ENCODE peak calls at places on chromosomes 4 and X, in six cellular contexts. A, S, O, N, R and W are unnamed samples.

GRCh38 chr4:118335316-118335715 is 17.5 kb downstream of the PRSS12 start:
- DNase-seq in A (no peak), S (no peak), O (no peak), N (no peak), R (no peak), W (no peak)

GRCh38 chr4:91488946-91489345 is 814.8 kb upstream of the GRID2 start:
- DNase-seq in A (no peak), S (no peak), O (no peak), N (no peak), R (no peak), W (no peak)

GRCh38 chrX:110750526-110751189 is 45.0 kb downstream of the CHRDL1 start:
- DNase-seq in A (no peak), S (no peak), O (no peak), N (no peak), R (no peak), W (no peak)

GRCh38 chrX:95427389-95427788 is 1257.3 kb upstream of the DIAPH2 start:
- DNase-seq in A (no peak), S (no peak), O (no peak), N (no peak), R (no peak), W (no peak)

GRCh38 chr4:127856485-127857447 is 23.9 kb upstream of the PLK4 start:
- DNase-seq in A (no peak), S (no peak), O (no peak), N (no peak), R (no peak), W (peak)

GRCh38 chrX:145609951-145610511 is 207.6 kb upstream of the SLITRK2 start:
- DNase-seq in A (no peak), S (no peak), O (no peak), N (no peak), R (no peak), W (no peak)

GRCh38 chrX:129984196-129984962 is 1.9 kb downstream of the BCORL1 start:
- DNase-seq in A (peak), S (peak), O (no peak), N (peak), R (no peak), W (no peak)

GRCh38 chr4:99945718-99946345 is 586 bp downstream of the DNAJB14 start:
- DNase-seq in A (peak), S (peak), O (peak), N (no peak), R (no peak), W (no peak)

GRCh38 chr4:185209031-185209851 is at the start of gene SNX25:
- DNase-seq in A (peak), S (peak), O (peak), N (peak), R (peak), W (no peak)

GRCh38 chrX:137081239-137081638 is 47.4 kb upstream of the GPR101 start:
- DNase-seq in A (no peak), S (no peak), O (no peak), N (no peak), R (no peak), W (no peak)

DNA sequence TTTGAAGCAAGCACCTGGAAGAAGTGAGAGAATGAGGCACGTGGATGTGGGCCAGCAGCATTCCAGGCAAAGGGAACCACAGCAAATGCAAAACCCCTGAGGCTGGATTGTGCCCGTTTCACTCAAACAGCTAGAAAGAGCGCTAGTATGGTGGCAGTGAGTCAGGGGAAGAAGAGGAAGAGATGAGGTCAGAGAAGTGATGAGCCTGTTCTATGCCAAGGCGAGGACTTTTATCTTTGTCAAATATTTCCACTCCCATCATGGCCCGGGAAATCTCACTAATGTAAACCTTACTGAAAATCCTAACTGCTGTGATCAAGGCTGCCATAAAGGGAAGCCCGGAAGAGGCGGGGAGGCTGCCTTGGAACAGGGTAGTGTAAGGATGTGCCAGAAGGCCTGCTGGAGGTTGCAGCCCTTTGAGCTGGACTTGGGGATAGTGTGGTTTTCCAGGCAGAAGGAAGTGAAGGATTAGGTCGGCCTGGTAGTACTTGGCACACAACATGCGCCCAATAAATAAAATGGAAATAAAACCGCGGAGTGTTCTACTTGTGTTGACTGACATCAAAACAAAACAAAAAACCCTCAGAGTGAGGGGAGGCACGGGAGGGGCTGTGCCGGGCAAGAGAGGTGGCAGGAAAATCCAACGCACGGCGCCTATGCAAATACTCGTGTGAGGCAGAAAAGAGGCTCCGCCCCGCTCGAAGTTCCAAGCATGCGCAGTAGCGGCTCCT is 1.2 kb upstream of the CDK16 start:
- DNase-seq in A (peak), S (peak), O (peak), N (no peak), R (no peak), W (no peak)
- TF ChIP-seq YY1 in A (no peak), S (no peak), O (no peak), N (no peak), R (no peak), W (no peak)

GRCh38 chrX:38172596-38172995 is 48.1 kb downstream of the SRPX start:
- DNase-seq in A (no peak), S (no peak), O (no peak), N (no peak), R (no peak), W (no peak)
- TF ChIP-seq YY1 in A (no peak), S (no peak), O (no peak), N (no peak), R (no peak), W (no peak)

DNA sequence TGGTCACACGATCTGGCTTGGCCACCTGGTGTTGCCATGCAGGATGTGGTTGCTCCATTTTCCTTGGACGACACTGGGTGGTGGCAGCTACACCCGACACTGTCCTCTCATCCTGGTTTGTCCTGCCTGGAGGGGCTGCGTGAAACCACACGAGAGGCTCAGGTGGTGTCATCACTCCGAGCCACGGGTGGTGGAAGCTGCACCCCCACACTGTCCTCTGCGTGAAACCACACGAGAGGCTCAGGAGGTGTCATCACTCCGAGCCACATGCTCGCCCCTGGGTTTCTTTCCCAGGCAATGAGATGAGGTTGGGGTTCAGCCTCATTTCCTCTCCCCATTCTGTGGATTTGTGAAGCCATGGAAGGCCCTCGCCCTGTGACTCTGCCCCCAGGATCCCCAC is 34.3 kb downstream of the WFS1 start:
- DNase-seq in A (no peak), S (no peak), O (no peak), N (no peak), R (no peak), W (no peak)
- TF ChIP-seq YY1 in A (no peak), S (no peak), O (no peak), N (no peak), R (no peak), W (no peak)

GRCh38 chrX:41722816-41723215 is 1.2 kb upstream of the GPR82 start:
- DNase-seq in A (no peak), S (no peak), O (no peak), N (no peak), R (no peak), W (no peak)
- TF ChIP-seq YY1 in A (no peak), S (no peak), O (no peak), N (no peak), R (no peak), W (no peak)

GRCh38 chr4:6385288-6385687 is 87.1 kb downstream of the PPP2R2C start:
- DNase-seq in A (no peak), S (no peak), O (no peak), N (no peak), R (no peak), W (no peak)

GRCh38 chr4:6383929-6384328 is 88.5 kb downstream of the PPP2R2C start:
- DNase-seq in A (peak), S (no peak), O (no peak), N (no peak), R (no peak), W (no peak)

GRCh38 chr4:6388713-6389112 is 83.7 kb downstream of the PPP2R2C start:
- DNase-seq in A (no peak), S (no peak), O (no peak), N (no peak), R (no peak), W (no peak)

GRCh38 chr4:6387946-6388345 is 84.5 kb downstream of the PPP2R2C start:
- DNase-seq in A (no peak), S (no peak), O (no peak), N (no peak), R (no peak), W (no peak)

GRCh38 chr4:6386091-6386490 is 86.3 kb downstream of the PPP2R2C start:
- DNase-seq in A (no peak), S (no peak), O (no peak), N (no peak), R (no peak), W (no peak)
- TF ChIP-seq YY1 in A (no peak), S (no peak), O (no peak), N (no peak), R (no peak), W (no peak)

GRCh38 chrX:3175659-3176438 is 134.6 kb downstream of the ARSF start:
- DNase-seq in A (no peak), S (no peak), O (no peak), N (no peak), R (no peak), W (no peak)
- TF ChIP-seq YY1 in A (no peak), S (no peak), O (no peak), N (no peak), R (no peak), W (no peak)

GRCh38 chr4:83113429-83113786 is 1.1 kb downstream of the PLAC8 start:
- DNase-seq in A (no peak), S (no peak), O (no peak), N (no peak), R (no peak), W (no peak)

GRCh38 chr4:83112678-83113428 is 1.7 kb downstream of the PLAC8 start:
- DNase-seq in A (no peak), S (no peak), O (peak), N (no peak), R (no peak), W (peak)

GRCh38 chr4:83115656-83116285 is 1.2 kb upstream of the PLAC8 start:
- DNase-seq in A (no peak), S (no peak), O (no peak), N (no peak), R (no peak), W (no peak)

GRCh38 chr4:83115000-83115399 is 471 bp upstream of the PLAC8 start:
- DNase-seq in A (no peak), S (no peak), O (no peak), N (no peak), R (no peak), W (no peak)

DNA sequence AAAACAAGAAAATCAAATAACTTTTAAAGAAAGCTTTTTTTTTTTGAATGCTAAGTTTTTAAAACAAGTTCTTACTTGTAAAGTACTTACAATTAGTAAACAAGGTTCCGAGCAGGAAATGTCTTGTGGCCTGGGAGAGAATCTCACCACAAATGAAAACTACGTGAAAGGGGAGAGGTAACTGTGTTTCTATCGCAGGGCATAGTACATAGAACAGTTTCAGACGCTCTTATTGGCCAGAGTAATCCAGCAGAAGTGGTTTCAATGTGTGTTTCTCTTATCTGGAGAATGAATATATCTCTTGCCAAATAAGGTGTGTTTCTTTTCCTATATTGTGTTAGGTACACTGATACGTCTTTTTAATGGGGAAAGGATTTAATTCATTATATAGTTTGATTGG is at the start of gene PLAC8:
- DNase-seq in A (no peak), S (no peak), O (peak), N (no peak), R (no peak), W (peak)
- TF ChIP-seq YY1 in A (no peak), S (no peak), O (no peak), N (no peak), R (no peak), W (no peak)